ENCODE peak calls at places on chromosomes 11 and 22, in six cellular contexts. V is CD4-positive, alpha-beta memory T cell; F is mammary epithelial cell; T is upper lobe of right lung; N is naive thymus-derived CD4-positive, alpha-beta T cell; J is thoracic aorta. Q is an unnamed sample. For H3K4me1, the result is how much of the 10 kb centered on the place peaks cover.

GRCh38 chr11:19777032-19777341 is 64.3 kb downstream of the NAV2 start:
- DNase-seq in V (no peak), F (no peak), T (peak), N (no peak), J (no peak), Q (no peak)

GRCh38 chr22:31647516-31647915 is 14.5 kb downstream of the PISD start:
- DNase-seq in V (no peak), F (peak), T (no peak), N (no peak), J (no peak), Q (peak)

GRCh38 chr22:20585640-20586402 is 78.4 kb downstream of the MED15 start:
- DNase-seq in V (no peak), F (no peak), T (no peak), N (peak), J (no peak), Q (no peak)

GRCh38 chr11:124769804-124770774 is 8.0 kb upstream of the ESAM start:
- DNase-seq in V (no peak), F (no peak), T (no peak), N (no peak), J (no peak), Q (peak)

GRCh38 chr11:105092255-105093239 is 47.0 kb downstream of the CARD18 start:
- DNase-seq in V (no peak), F (peak), T (no peak), N (no peak), J (no peak), Q (peak)

GRCh38 chr22:36862251-36863242 is 1.7 kb downstream of the NCF4 start:
- DNase-seq in V (no peak), F (no peak), T (peak), N (no peak), J (no peak), Q (no peak)

GRCh38 chr22:19173047-19174035 is 5.2 kb downstream of the SLC25A1 start:
- DNase-seq in V (no peak), F (no peak), T (no peak), N (no peak), J (no peak), Q (no peak)

GRCh38 chr11:61738776-61739175 is 13.7 kb upstream of the MYRF start:
- DNase-seq in V (no peak), F (no peak), T (no peak), N (no peak), J (no peak), Q (no peak)

GRCh38 chr11:28491431-28491830 is 383.2 kb downstream of the METTL15 start:
- DNase-seq in V (no peak), F (no peak), T (no peak), N (no peak), J (no peak), Q (peak)

GRCh38 chr11:46271875-46272815 is 5.3 kb upstream of the CREB3L1 start:
- DNase-seq in V (no peak), F (no peak), T (no peak), N (no peak), J (no peak), Q (no peak)

GRCh38 chr11:67433536-67434394 is 3.7 kb downstream of the PTPRCAP start:
- DNase-seq in V (no peak), F (no peak), T (no peak), N (no peak), J (no peak), Q (no peak)

GRCh38 chr11:134270250-134270714 is 5.9 kb upstream of the GLB1L3 start:
- DNase-seq in V (peak), F (no peak), T (no peak), N (peak), J (no peak), Q (no peak)

GRCh38 chr11:99098258-99098657 is 77.5 kb downstream of the CNTN5 start:
- DNase-seq in V (no peak), F (no peak), T (no peak), N (no peak), J (no peak), Q (no peak)

GRCh38 chr11:17473071-17473744 is 3.4 kb downstream of the ABCC8 start:
- DNase-seq in V (no peak), F (peak), T (no peak), N (no peak), J (no peak), Q (peak)

GRCh38 chr22:49076300-49077035 is 751.2 kb downstream of the BRD1 start:
- DNase-seq in V (no peak), F (no peak), T (peak), N (no peak), J (no peak), Q (no peak)

GRCh38 chr11:77147668-77148321 is 19.7 kb downstream of the MYO7A start:
- DNase-seq in V (peak), F (no peak), T (no peak), N (no peak), J (no peak), Q (peak)

GRCh38 chr22:19942886-19943664 is 1.5 kb upstream of the TXNRD2 start:
- DNase-seq in V (no peak), F (peak), T (peak), N (no peak), J (no peak), Q (peak)

GRCh38 chr11:6402061-6402470 is 11.8 kb downstream of the SMPD1 start:
- DNase-seq in V (no peak), F (no peak), T (no peak), N (peak), J (no peak), Q (no peak)

GRCh38 chr22:32760815-32761214 is 40.7 kb upstream of the TIMP3 start:
- DNase-seq in V (no peak), F (no peak), T (no peak), N (no peak), J (no peak), Q (no peak)

GRCh38 chr11:58832246-58832645 is 12.3 kb downstream of the GLYATL2 start:
- DNase-seq in V (no peak), F (peak), T (no peak), N (no peak), J (no peak), Q (no peak)

GRCh38 chr11:100546714-100547113 is 140.4 kb upstream of the ARHGAP42 start:
- DNase-seq in V (no peak), F (peak), T (no peak), N (no peak), J (no peak), Q (peak)

GRCh38 chr22:28867191-28867590 is 16.2 kb upstream of the ZNRF3 start:
- DNase-seq in V (no peak), F (no peak), T (no peak), N (no peak), J (no peak), Q (no peak)

GRCh38 chr11:35927067-35927466 is 16.8 kb upstream of the LDLRAD3 start:
- DNase-seq in V (no peak), F (no peak), T (no peak), N (no peak), J (no peak), Q (peak)

GRCh38 chr22:33438273-33438672 is 380.1 kb upstream of the SYN3 start:
- DNase-seq in V (no peak), F (peak), T (no peak), N (no peak), J (no peak), Q (peak)

GRCh38 chr11:34830648-34831047 is 85.5 kb downstream of the APIP start:
- DNase-seq in V (no peak), F (no peak), T (no peak), N (no peak), J (no peak), Q (peak)

GRCh38 chr22:36162127-36163034 is 1.8 kb upstream of the APOL3 start:
- DNase-seq in V (peak), F (no peak), T (no peak), N (peak), J (no peak), Q (peak)

GRCh38 chr11:46519351-46519750 is 74.5 kb downstream of the AMBRA1 start:
- DNase-seq in V (no peak), F (no peak), T (no peak), N (no peak), J (no peak), Q (no peak)

GRCh38 chr11:131977854-131978253 is 607.4 kb downstream of the NTM start:
- DNase-seq in V (no peak), F (peak), T (no peak), N (no peak), J (no peak), Q (peak)

GRCh38 chr22:23553922-23554870 is 25.9 kb downstream of the IGLL1 start:
- DNase-seq in V (no peak), F (no peak), T (peak), N (no peak), J (no peak), Q (no peak)

GRCh38 chr22:50313600-50313999 is 6.2 kb upstream of the PLXNB2 start:
- DNase-seq in V (no peak), F (no peak), T (no peak), N (no peak), J (no peak), Q (no peak)

GRCh38 chr11:118102721-118103261 is 16.0 kb upstream of the SMIM35 start:
- DNase-seq in V (no peak), F (no peak), T (peak), N (no peak), J (no peak), Q (no peak)

GRCh38 chr22:38641476-38641875 is 14.7 kb downstream of the FAM227A start:
- DNase-seq in V (no peak), F (no peak), T (no peak), N (no peak), J (no peak), Q (no peak)
- H3K4me1 ChIP-seq in V (under half), F (under half), T (under half), N (under half), J (under half), Q (under half)

DNA sequence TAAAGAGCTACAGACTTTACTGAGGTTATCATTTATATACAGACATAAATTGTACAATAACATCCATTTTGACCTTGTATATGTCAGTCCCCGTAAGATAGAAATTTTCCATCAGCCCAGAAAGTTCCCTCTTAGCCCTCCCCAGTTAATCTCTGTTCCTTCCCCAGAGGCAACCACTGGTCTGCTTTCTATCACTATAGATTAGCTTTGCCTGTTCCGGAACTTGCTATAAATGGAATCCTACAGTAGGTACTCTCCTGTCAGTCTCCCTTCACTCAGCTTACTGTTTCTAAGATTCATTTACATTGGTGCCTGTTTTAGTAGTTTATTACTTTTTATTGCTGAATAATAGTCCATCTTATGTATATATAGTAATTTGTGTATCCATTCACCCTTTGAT is 54.9 kb downstream of the TSPAN18 start:
- DNase-seq in V (no peak), F (no peak), T (no peak), N (no peak), J (no peak), Q (no peak)
- H3K4me1 ChIP-seq in V (under half), F (under half), T (under half), N (under half), J (under half), Q (under half)

DNA sequence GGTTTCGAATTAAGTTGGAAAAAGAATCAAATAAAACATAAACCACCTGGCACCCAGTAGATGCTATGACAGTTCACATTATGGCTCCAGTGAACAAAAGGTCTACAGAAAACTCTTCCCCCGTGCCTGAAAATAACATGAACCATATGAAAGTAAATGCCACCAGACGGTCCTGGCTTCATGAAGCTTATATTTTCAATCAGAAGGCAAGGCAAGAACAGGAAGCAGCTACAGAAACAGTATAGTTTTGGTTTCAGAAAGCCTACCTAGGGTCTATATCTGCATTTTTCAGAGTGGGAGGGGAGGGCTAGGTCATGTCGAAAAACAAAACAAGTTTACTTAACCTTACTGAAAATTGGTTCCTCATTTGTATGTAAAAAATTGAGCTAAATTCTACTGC is 9.8 kb downstream of the RAB30 start:
- DNase-seq in V (no peak), F (no peak), T (no peak), N (no peak), J (no peak), Q (no peak)
- H3K4me1 ChIP-seq in V (under half), F (under half), T (under half), N (under half), J (under half), Q (under half)

DNA sequence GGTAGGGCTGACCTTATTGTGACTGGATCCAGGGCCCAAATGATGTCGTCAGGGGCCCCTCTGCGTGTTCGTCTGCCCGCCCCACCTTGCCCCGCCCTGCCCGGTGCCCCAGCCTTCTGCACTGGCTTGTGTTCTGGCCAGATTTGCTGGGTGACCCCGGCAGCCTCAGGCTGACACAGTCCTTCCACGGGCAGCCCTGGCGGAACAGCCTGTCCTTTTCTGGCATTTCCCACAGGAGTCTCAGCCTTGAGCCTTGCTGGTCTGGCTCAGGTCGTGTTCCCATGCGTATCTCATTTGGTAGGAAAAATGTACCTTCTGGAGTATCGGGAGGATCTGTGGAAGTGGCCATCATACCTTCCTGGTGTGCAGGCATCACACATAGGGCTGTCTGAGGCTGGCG is 31.0 kb downstream of the IGHMBP2 start:
- DNase-seq in V (no peak), F (no peak), T (no peak), N (no peak), J (no peak), Q (no peak)
- H3K4me1 ChIP-seq in V (under half), F (under half), T (under half), N (under half), J (under half), Q (under half)

GRCh38 chr11:2577071-2578005 is 122.5 kb downstream of the KCNQ1OT1 start:
- DNase-seq in V (no peak), F (no peak), T (peak), N (no peak), J (no peak), Q (no peak)
- H3K4me1 ChIP-seq in V (under half), F (under half), T (under half), N (under half), J (under half), Q (under half)

GRCh38 chr11:122149232-122149631 is 33.2 kb upstream of the BLID start:
- DNase-seq in V (no peak), F (no peak), T (no peak), N (no peak), J (no peak), Q (no peak)

GRCh38 chr11:122150484-122151124 is 34.6 kb upstream of the BLID start:
- DNase-seq in V (no peak), F (no peak), T (no peak), N (no peak), J (no peak), Q (no peak)

GRCh38 chr11:122144752-122145151 is 28.7 kb upstream of the BLID start:
- DNase-seq in V (no peak), F (no peak), T (no peak), N (no peak), J (no peak), Q (no peak)

GRCh38 chr11:122145715-122146274 is 29.8 kb upstream of the BLID start:
- DNase-seq in V (no peak), F (no peak), T (no peak), N (no peak), J (no peak), Q (peak)

GRCh38 chr11:122146475-122146874 is 30.5 kb upstream of the BLID start:
- DNase-seq in V (no peak), F (peak), T (no peak), N (no peak), J (no peak), Q (peak)
- H3K4me1 ChIP-seq in V (under half), F (under half), T (under half), N (under half), J (half or more), Q (under half)

GRCh38 chr11:75346912-75347647 is 4.4 kb downstream of the ARRB1 start:
- DNase-seq in V (no peak), F (no peak), T (peak), N (no peak), J (no peak), Q (peak)
- H3K4me1 ChIP-seq in V (half or more), F (under half), T (half or more), N (under half), J (under half), Q (under half)

GRCh38 chr22:42919199-42919598 is 62.1 kb upstream of the ARFGAP3 start:
- DNase-seq in V (no peak), F (peak), T (peak), N (no peak), J (no peak), Q (peak)
- H3K4me1 ChIP-seq in V (under half), F (under half), T (under half), N (under half), J (half or more), Q (under half)

GRCh38 chr22:46290843-46291785 is 5.6 kb upstream of the GTSE1 start:
- DNase-seq in V (no peak), F (no peak), T (no peak), N (no peak), J (no peak), Q (no peak)

GRCh38 chr22:46288846-46289243 is 7.8 kb upstream of the GTSE1 start:
- DNase-seq in V (no peak), F (no peak), T (no peak), N (no peak), J (no peak), Q (no peak)

GRCh38 chr22:46287873-46288751 is 8.6 kb upstream of the GTSE1 start:
- DNase-seq in V (no peak), F (no peak), T (peak), N (no peak), J (no peak), Q (no peak)

GRCh38 chr22:46290121-46290842 is 6.4 kb upstream of the GTSE1 start:
- DNase-seq in V (no peak), F (no peak), T (no peak), N (no peak), J (no peak), Q (no peak)

DNA sequence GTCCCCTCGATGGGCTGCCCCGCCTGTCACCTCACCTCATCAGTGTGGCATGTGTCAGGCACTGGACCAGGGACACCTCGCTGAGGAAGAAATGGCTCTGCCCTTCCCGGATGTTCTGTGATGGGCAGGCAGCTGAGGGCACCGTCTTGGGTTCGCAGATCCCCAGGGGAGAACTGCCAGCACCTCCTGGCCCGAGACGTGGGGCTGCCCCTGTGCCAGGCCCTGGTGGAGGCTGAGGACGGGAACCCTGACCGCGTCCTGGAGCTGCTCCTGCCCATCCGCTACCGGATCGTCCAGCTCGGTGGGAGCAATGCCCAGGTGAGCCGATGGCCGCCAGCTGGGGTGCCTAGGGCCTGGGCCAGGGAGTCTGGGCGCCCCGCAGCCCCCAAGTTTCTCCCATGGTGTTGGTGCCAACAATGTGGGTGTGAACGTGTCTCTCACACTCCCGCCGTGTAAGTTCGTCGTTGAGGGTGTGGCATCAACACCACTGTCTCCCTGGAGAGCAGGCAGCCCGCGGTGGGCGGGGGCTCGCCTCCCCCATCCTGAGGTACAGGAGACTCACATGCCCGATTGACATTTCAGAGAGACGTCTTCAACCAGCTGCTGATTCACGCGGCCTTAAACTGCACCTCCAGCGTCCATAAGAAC is 7.3 kb upstream of the GTSE1 start:
- DNase-seq in V (no peak), F (no peak), T (no peak), N (no peak), J (no peak), Q (no peak)
- H3K4me1 ChIP-seq in V (under half), F (under half), T (under half), N (under half), J (under half), Q (under half)

Q was measured in fibroblast of lung.